ENCODE peak calls at places on chromosomes 11 and 22, in six cellular contexts. One of them, this sample, is unnamed.

GRCh38 chr22:47236718-47237117 is 474.3 kb downstream of the TBC1D22A start:
- DNase-seq in K562: no peak
- DNase-seq in HepG2: no peak
- DNase-seq in SK-N-SH: no peak
- DNase-seq in transverse colon: no peak
- DNase-seq in HL-60: no peak
- DNase-seq in this sample: no peak

GRCh38 chr11:45062974-45063635 is 83.3 kb upstream of the PRDM11 start:
- DNase-seq in HL-60: peak; percentile 20
- DNase-seq in HepG2: no peak
- DNase-seq in K562: no peak
- DNase-seq in SK-N-SH: no peak
- DNase-seq in transverse colon: no peak
- DNase-seq in this sample: no peak

GRCh38 chr11:46826310-46827044 is 19.6 kb downstream of the CKAP5 start:
- DNase-seq in HL-60: no peak
- DNase-seq in transverse colon: peak; percentile 86
- DNase-seq in K562: peak; percentile 75
- DNase-seq in HepG2: peak; percentile 90
- DNase-seq in SK-N-SH: peak; percentile 88
- DNase-seq in this sample: peak; percentile 95

GRCh38 chr11:71499125-71499524 is 27.9 kb upstream of the KRTAP5-7 start:
- DNase-seq in K562: no peak
- DNase-seq in transverse colon: no peak
- DNase-seq in HL-60: peak; percentile 53
- DNase-seq in HepG2: no peak
- DNase-seq in SK-N-SH: peak; percentile 71
- DNase-seq in this sample: no peak

GRCh38 chr11:108713076-108713790 is 48.4 kb downstream of the DDX10 start:
- DNase-seq in K562: no peak
- DNase-seq in transverse colon: no peak
- DNase-seq in HepG2: no peak
- DNase-seq in SK-N-SH: no peak
- DNase-seq in HL-60: no peak
- DNase-seq in this sample: no peak

GRCh38 chr11:104033561-104033960 is 2.9 kb upstream of the DDI1 start:
- DNase-seq in HL-60: no peak
- DNase-seq in SK-N-SH: no peak
- DNase-seq in transverse colon: no peak
- DNase-seq in HepG2: no peak
- DNase-seq in K562: no peak
- DNase-seq in this sample: no peak

GRCh38 chr11:129289350-129290040 is 86.2 kb upstream of the BARX2 start:
- DNase-seq in transverse colon: no peak
- DNase-seq in HL-60: no peak
- DNase-seq in HepG2: no peak
- DNase-seq in SK-N-SH: no peak
- DNase-seq in K562: no peak
- DNase-seq in this sample: no peak

GRCh38 chr11:93067881-93068390 is 98.5 kb downstream of the MTNR1B start:
- DNase-seq in HepG2: no peak
- DNase-seq in K562: no peak
- DNase-seq in transverse colon: no peak
- DNase-seq in HL-60: no peak
- DNase-seq in SK-N-SH: no peak
- DNase-seq in this sample: no peak

GRCh38 chr11:22089609-22090008 is 103.3 kb upstream of the ANO5 start:
- DNase-seq in transverse colon: no peak
- DNase-seq in SK-N-SH: no peak
- DNase-seq in K562: no peak
- DNase-seq in HepG2: no peak
- DNase-seq in HL-60: no peak
- DNase-seq in this sample: no peak

GRCh38 chr11:48005133-48005532 is 24.8 kb downstream of the PTPRJ start:
- DNase-seq in HL-60: no peak
- DNase-seq in HepG2: no peak
- DNase-seq in SK-N-SH: no peak
- DNase-seq in K562: no peak
- DNase-seq in transverse colon: no peak
- DNase-seq in this sample: peak; percentile 15

GRCh38 chr22:35071784-35072183 is 5.8 kb downstream of the ISX start:
- DNase-seq in transverse colon: no peak
- DNase-seq in HL-60: no peak
- DNase-seq in SK-N-SH: no peak
- DNase-seq in HepG2: no peak
- DNase-seq in K562: no peak
- DNase-seq in this sample: no peak

GRCh38 chr11:926341-926916 is 759 bp downstream of the AP2A2 start:
- DNase-seq in HL-60: no peak
- DNase-seq in K562: peak; percentile 71
- DNase-seq in SK-N-SH: peak; percentile 89
- DNase-seq in transverse colon: peak; percentile 41
- DNase-seq in HepG2: no peak
- DNase-seq in this sample: no peak

GRCh38 chr11:27241316-27242122 is 121.5 kb downstream of the CCDC34 start:
- DNase-seq in HL-60: no peak
- DNase-seq in SK-N-SH: no peak
- DNase-seq in transverse colon: no peak
- DNase-seq in HepG2: no peak
- DNase-seq in K562: no peak
- DNase-seq in this sample: no peak

GRCh38 chr11:68690671-68691401 is 6.5 kb downstream of the GAL start:
- DNase-seq in K562: no peak
- DNase-seq in HepG2: no peak
- DNase-seq in SK-N-SH: no peak
- DNase-seq in HL-60: no peak
- DNase-seq in transverse colon: no peak
- DNase-seq in this sample: no peak

GRCh38 chr11:95138448-95138847 is 48.8 kb downstream of the ENDOD1 start:
- DNase-seq in K562: no peak
- DNase-seq in HL-60: no peak
- DNase-seq in HepG2: no peak
- DNase-seq in transverse colon: no peak
- DNase-seq in SK-N-SH: no peak
- DNase-seq in this sample: no peak

GRCh38 chr11:8698379-8698851 is 15.8 kb downstream of the RPL27A start:
- DNase-seq in HepG2: peak; percentile 64
- DNase-seq in HL-60: no peak
- DNase-seq in transverse colon: no peak
- DNase-seq in K562: no peak
- DNase-seq in SK-N-SH: no peak
- DNase-seq in this sample: no peak

GRCh38 chr11:19676508-19677379 is 35.9 kb upstream of the NAV2 start:
- DNase-seq in HL-60: no peak
- DNase-seq in transverse colon: no peak
- DNase-seq in HepG2: no peak
- DNase-seq in SK-N-SH: no peak
- DNase-seq in K562: no peak
- DNase-seq in this sample: no peak

GRCh38 chr11:19677380-19678080 is 35.1 kb upstream of the NAV2 start:
- DNase-seq in transverse colon: no peak
- DNase-seq in SK-N-SH: no peak
- DNase-seq in HL-60: no peak
- DNase-seq in HepG2: no peak
- DNase-seq in K562: no peak
- DNase-seq in this sample: no peak

GRCh38 chr11:19683141-19683805 is 29.4 kb upstream of the NAV2 start:
- DNase-seq in HL-60: no peak
- DNase-seq in K562: no peak
- DNase-seq in HepG2: no peak
- DNase-seq in transverse colon: peak; percentile 16
- DNase-seq in SK-N-SH: no peak
- DNase-seq in this sample: no peak

GRCh38 chr11:19680824-19681368 is 31.7 kb upstream of the NAV2 start:
- DNase-seq in HL-60: no peak
- DNase-seq in HepG2: no peak
- DNase-seq in transverse colon: no peak
- DNase-seq in SK-N-SH: no peak
- DNase-seq in K562: no peak
- DNase-seq in this sample: no peak

GRCh38 chr11:19679952-19680823 is 32.4 kb upstream of the NAV2 start:
- DNase-seq in SK-N-SH: peak; percentile 60
- DNase-seq in K562: no peak
- DNase-seq in transverse colon: peak; percentile 71
- DNase-seq in HL-60: no peak
- DNase-seq in HepG2: no peak
- DNase-seq in this sample: no peak
- TF ChIP-seq POLR2AphosphoS5 in SK-N-SH: peak; percentile 80
- TF ChIP-seq POLR2AphosphoS5 in K562: no peak
- TF ChIP-seq POLR2AphosphoS5 in transverse colon: peak; percentile 84
- TF ChIP-seq POLR2AphosphoS5 in HL-60: no peak
- TF ChIP-seq POLR2AphosphoS5 in HepG2: no peak
- TF ChIP-seq POLR2AphosphoS5 in this sample: no peak

DNA sequence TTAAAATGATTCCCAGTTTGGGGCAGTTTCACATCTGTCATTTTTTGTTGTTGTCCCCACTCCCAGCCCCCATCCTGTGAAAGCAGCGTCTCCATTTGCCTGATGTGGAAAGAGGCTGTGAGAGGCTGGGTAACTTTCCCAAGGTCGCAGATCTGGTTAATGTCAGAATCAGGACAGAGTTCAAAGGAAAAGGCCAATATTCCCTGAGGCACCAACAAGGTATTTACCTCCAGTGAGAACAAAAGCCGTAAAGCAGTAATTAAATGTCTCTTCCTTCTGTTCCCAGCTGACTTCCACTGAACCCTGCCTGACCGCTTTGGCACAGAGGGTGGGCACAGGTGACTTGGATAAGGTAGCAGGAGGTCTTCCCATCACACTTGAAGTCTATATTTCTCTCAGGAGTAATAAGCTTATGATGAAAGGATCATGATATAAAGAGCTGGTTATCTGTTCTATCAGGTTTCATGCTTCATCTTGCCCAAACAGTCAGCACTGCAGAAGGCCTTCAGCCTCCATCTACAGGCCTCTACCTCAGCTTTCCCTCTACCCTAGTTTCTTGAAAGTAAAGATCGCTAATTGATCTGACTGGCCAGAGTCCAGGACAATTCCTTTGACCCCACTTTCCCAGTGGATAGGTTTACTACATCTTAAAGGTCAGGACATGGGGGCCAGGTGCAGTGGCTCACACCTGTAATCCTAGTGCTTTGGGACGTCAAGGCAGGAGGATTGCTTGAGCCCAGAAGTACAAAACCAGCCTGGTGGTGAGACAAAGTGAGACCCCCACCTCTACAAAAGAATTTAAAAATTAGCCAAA is 9.4 kb downstream of the C11orf91 start:
- DNase-seq in transverse colon: peak; percentile 11
- DNase-seq in HepG2: peak; percentile 78
- DNase-seq in HL-60: no peak
- DNase-seq in SK-N-SH: no peak
- DNase-seq in K562: no peak
- DNase-seq in this sample: no peak
- TF ChIP-seq POLR2AphosphoS5 in transverse colon: no peak
- TF ChIP-seq POLR2AphosphoS5 in HepG2: no peak
- TF ChIP-seq POLR2AphosphoS5 in HL-60: no peak
- TF ChIP-seq POLR2AphosphoS5 in SK-N-SH: no peak
- TF ChIP-seq POLR2AphosphoS5 in K562: no peak
- TF ChIP-seq POLR2AphosphoS5 in this sample: no peak

GRCh38 chr22:23281406-23282088 is 101.2 kb downstream of the BCR start:
- DNase-seq in transverse colon: peak; percentile 88
- DNase-seq in K562: peak; percentile 100
- DNase-seq in HL-60: peak; percentile 77
- DNase-seq in HepG2: peak; percentile 66
- DNase-seq in SK-N-SH: peak; percentile 93
- DNase-seq in this sample: peak; percentile 94

GRCh38 chr22:23282986-23283385 is 102.7 kb downstream of the BCR start:
- DNase-seq in HepG2: no peak
- DNase-seq in HL-60: no peak
- DNase-seq in transverse colon: no peak
- DNase-seq in K562: peak; percentile 62
- DNase-seq in SK-N-SH: no peak
- DNase-seq in this sample: no peak

GRCh38 chr22:23281053-23281405 is 100.7 kb downstream of the BCR start:
- DNase-seq in transverse colon: no peak
- DNase-seq in SK-N-SH: no peak
- DNase-seq in HepG2: no peak
- DNase-seq in K562: no peak
- DNase-seq in HL-60: no peak
- DNase-seq in this sample: no peak

GRCh38 chr22:23282516-23282915 is 102.2 kb downstream of the BCR start:
- DNase-seq in transverse colon: no peak
- DNase-seq in HepG2: no peak
- DNase-seq in K562: no peak
- DNase-seq in HL-60: no peak
- DNase-seq in SK-N-SH: no peak
- DNase-seq in this sample: no peak

DNA sequence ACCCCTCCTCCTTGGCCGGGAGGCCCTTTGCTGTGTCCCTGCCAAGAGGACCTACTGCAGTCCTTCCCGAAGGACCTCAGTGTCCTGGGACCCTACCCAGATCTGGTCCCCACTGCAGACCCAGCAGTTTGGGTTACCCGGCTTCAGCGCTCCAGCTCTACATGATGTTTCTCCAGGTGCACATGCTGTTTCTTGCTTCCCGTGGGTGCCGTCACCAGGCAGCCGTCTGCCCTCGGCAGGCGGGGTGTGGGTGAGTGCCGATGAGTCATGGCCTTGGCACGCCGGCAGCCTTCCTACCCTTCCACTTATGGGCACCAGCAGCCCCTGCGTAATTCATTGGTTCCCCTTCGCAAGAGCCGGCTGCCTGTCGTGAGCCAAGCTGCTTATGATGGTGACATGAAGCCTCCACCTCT is 101.8 kb downstream of the BCR start:
- DNase-seq in HepG2: no peak
- DNase-seq in transverse colon: peak; percentile 60
- DNase-seq in K562: no peak
- DNase-seq in SK-N-SH: no peak
- DNase-seq in HL-60: peak; percentile 36
- DNase-seq in this sample: no peak
- TF ChIP-seq POLR2AphosphoS5 in HepG2: no peak
- TF ChIP-seq POLR2AphosphoS5 in transverse colon: no peak
- TF ChIP-seq POLR2AphosphoS5 in K562: no peak
- TF ChIP-seq POLR2AphosphoS5 in SK-N-SH: no peak
- TF ChIP-seq POLR2AphosphoS5 in HL-60: no peak
- TF ChIP-seq POLR2AphosphoS5 in this sample: no peak

DNA sequence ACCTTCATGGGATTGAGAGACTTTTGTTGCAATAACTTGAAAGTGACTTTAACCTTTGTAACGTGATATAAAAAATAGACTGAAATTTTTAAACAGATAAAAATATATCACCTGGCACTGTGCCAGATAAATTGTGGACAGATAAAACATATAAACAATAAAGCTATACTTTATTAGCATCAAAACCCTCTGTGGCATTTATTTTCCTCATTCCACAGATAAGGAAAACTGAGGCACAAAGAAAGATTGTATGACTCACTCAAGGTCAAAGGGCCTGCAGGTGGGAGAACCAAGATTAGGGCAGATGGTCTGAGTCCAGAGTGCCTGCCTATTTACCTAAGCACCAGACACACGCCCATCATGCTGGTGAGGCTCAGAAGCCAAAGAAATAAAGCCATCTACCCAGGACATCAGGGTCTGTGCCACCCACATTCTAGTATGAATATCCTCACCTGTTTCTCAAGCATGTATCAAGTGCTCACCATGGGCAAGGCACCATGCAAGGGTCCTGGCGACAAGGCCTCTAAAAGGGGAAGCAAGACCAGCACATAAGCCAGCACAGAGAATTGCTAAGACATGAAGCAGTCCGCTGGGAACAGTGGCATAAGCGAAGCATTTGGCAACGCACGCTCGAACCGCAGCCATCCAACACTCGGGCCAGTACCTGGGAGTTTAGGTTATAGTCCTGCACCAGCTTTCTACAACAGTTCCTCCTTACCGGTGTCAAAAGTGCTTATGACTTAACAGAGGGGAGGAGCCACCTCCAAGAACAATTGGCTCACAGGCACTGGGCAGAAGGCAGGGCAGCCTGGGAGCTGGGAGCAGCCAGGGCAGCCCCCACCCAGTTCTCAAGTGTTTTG is 17.6 kb downstream of the MYH9 start:
- DNase-seq in K562: peak; percentile 53
- DNase-seq in transverse colon: peak; percentile 80
- DNase-seq in HL-60: peak; percentile 97
- DNase-seq in SK-N-SH: no peak
- DNase-seq in HepG2: peak; percentile 72
- DNase-seq in this sample: peak; percentile 87
- TF ChIP-seq POLR2AphosphoS5 in K562: peak; percentile 65
- TF ChIP-seq POLR2AphosphoS5 in transverse colon: peak; percentile 63
- TF ChIP-seq POLR2AphosphoS5 in HL-60: peak; percentile 63
- TF ChIP-seq POLR2AphosphoS5 in SK-N-SH: no peak
- TF ChIP-seq POLR2AphosphoS5 in HepG2: no peak
- TF ChIP-seq POLR2AphosphoS5 in this sample: peak; percentile 37